ENCODE peak calls at places on chromosomes 2 and 18, in four cellular contexts. One of them, this sample, is unnamed.

GRCh38 chr2:206971805-206972204 is 32.5 kb downstream of the CPO start:
- DNase-seq in GM23338: no peak
- DNase-seq in stimulated activated naive B cell treated with anti-CD40 and anti-IgM and Interleukin-4, amounts not matched to agents 10 μg/mL and 1 μg/mL and 100 μg/mL, for 72 hours: no peak
- DNase-seq in GM10248: no peak
- DNase-seq in this sample: no peak

GRCh38 chr2:221517362-221518121 is 54.6 kb downstream of the EPHA4 start:
- DNase-seq in GM23338: no peak
- DNase-seq in stimulated activated naive B cell treated with anti-CD40 and anti-IgM and Interleukin-4, amounts not matched to agents 10 μg/mL and 1 μg/mL and 100 μg/mL, for 72 hours: peak
- DNase-seq in GM10248: peak
- DNase-seq in this sample: peak

GRCh38 chr2:118588826-118589225 is 258.6 kb downstream of the EN1 start:
- DNase-seq in GM23338: no peak
- DNase-seq in stimulated activated naive B cell treated with anti-CD40 and anti-IgM and Interleukin-4, amounts not matched to agents 10 μg/mL and 1 μg/mL and 100 μg/mL, for 72 hours: no peak
- DNase-seq in GM10248: no peak
- DNase-seq in this sample: no peak

GRCh38 chr2:2189112-2189398 is 142.0 kb downstream of the MYT1L start:
- DNase-seq in GM23338: no peak
- DNase-seq in stimulated activated naive B cell treated with anti-CD40 and anti-IgM and Interleukin-4, amounts not matched to agents 10 μg/mL and 1 μg/mL and 100 μg/mL, for 72 hours: no peak
- DNase-seq in GM10248: no peak
- DNase-seq in this sample: no peak

GRCh38 chr2:214587442-214587841 is 176.6 kb downstream of the VWC2L start:
- DNase-seq in GM23338: peak
- DNase-seq in stimulated activated naive B cell treated with anti-CD40 and anti-IgM and Interleukin-4, amounts not matched to agents 10 μg/mL and 1 μg/mL and 100 μg/mL, for 72 hours: no peak
- DNase-seq in GM10248: no peak
- DNase-seq in this sample: no peak

GRCh38 chr2:50719837-50720694 is 311.9 kb downstream of the NRXN1 start:
- DNase-seq in GM23338: peak
- DNase-seq in stimulated activated naive B cell treated with anti-CD40 and anti-IgM and Interleukin-4, amounts not matched to agents 10 μg/mL and 1 μg/mL and 100 μg/mL, for 72 hours: no peak
- DNase-seq in GM10248: no peak
- DNase-seq in this sample: no peak

GRCh38 chr2:160006466-160006865 is 55.9 kb downstream of the PLA2R1 start:
- DNase-seq in GM23338: no peak
- DNase-seq in stimulated activated naive B cell treated with anti-CD40 and anti-IgM and Interleukin-4, amounts not matched to agents 10 μg/mL and 1 μg/mL and 100 μg/mL, for 72 hours: no peak
- DNase-seq in GM10248: no peak
- DNase-seq in this sample: no peak

GRCh38 chr2:234135750-234136221 is 85.3 kb downstream of the SPP2 start:
- DNase-seq in GM23338: peak
- DNase-seq in stimulated activated naive B cell treated with anti-CD40 and anti-IgM and Interleukin-4, amounts not matched to agents 10 μg/mL and 1 μg/mL and 100 μg/mL, for 72 hours: peak
- DNase-seq in GM10248: peak
- DNase-seq in this sample: peak

GRCh38 chr2:224816816-224817215 is 100.7 kb upstream of the CCDC195 start:
- DNase-seq in GM23338: peak
- DNase-seq in stimulated activated naive B cell treated with anti-CD40 and anti-IgM and Interleukin-4, amounts not matched to agents 10 μg/mL and 1 μg/mL and 100 μg/mL, for 72 hours: no peak
- DNase-seq in GM10248: no peak
- DNase-seq in this sample: no peak

GRCh38 chr18:75507636-75508035 is 80.1 kb upstream of the SMIM21 start:
- DNase-seq in GM23338: no peak
- DNase-seq in stimulated activated naive B cell treated with anti-CD40 and anti-IgM and Interleukin-4, amounts not matched to agents 10 μg/mL and 1 μg/mL and 100 μg/mL, for 72 hours: no peak
- DNase-seq in GM10248: no peak
- DNase-seq in this sample: no peak

GRCh38 chr2:143937563-143938346 is 582.2 kb downstream of the ZEB2 start:
- DNase-seq in GM23338: peak
- DNase-seq in stimulated activated naive B cell treated with anti-CD40 and anti-IgM and Interleukin-4, amounts not matched to agents 10 μg/mL and 1 μg/mL and 100 μg/mL, for 72 hours: no peak
- DNase-seq in GM10248: no peak
- DNase-seq in this sample: no peak

GRCh38 chr2:33645861-33646260 is 46.8 kb upstream of the FAM98A start:
- DNase-seq in GM23338: no peak
- DNase-seq in stimulated activated naive B cell treated with anti-CD40 and anti-IgM and Interleukin-4, amounts not matched to agents 10 μg/mL and 1 μg/mL and 100 μg/mL, for 72 hours: no peak
- DNase-seq in GM10248: no peak
- DNase-seq in this sample: no peak

GRCh38 chr18:46350598-46351172 is 246.5 kb downstream of the HAUS1 start:
- DNase-seq in GM23338: no peak
- DNase-seq in stimulated activated naive B cell treated with anti-CD40 and anti-IgM and Interleukin-4, amounts not matched to agents 10 μg/mL and 1 μg/mL and 100 μg/mL, for 72 hours: no peak
- DNase-seq in GM10248: no peak
- DNase-seq in this sample: no peak

GRCh38 chr2:660477-661214 is 16.6 kb downstream of the TMEM18 start:
- DNase-seq in GM23338: peak
- DNase-seq in stimulated activated naive B cell treated with anti-CD40 and anti-IgM and Interleukin-4, amounts not matched to agents 10 μg/mL and 1 μg/mL and 100 μg/mL, for 72 hours: no peak
- DNase-seq in GM10248: no peak
- DNase-seq in this sample: no peak

GRCh38 chr2:100978582-100979051 is 23.5 kb upstream of the RPL31 start:
- DNase-seq in GM23338: no peak
- DNase-seq in stimulated activated naive B cell treated with anti-CD40 and anti-IgM and Interleukin-4, amounts not matched to agents 10 μg/mL and 1 μg/mL and 100 μg/mL, for 72 hours: no peak
- DNase-seq in GM10248: no peak
- DNase-seq in this sample: no peak

GRCh38 chr2:147937744-147938349 is 82.7 kb downstream of the ORC4 start:
- DNase-seq in GM23338: peak
- DNase-seq in stimulated activated naive B cell treated with anti-CD40 and anti-IgM and Interleukin-4, amounts not matched to agents 10 μg/mL and 1 μg/mL and 100 μg/mL, for 72 hours: no peak
- DNase-seq in GM10248: peak
- DNase-seq in this sample: no peak

GRCh38 chr2:174914894-174915760 is 90.1 kb downstream of the CHN1 start:
- DNase-seq in GM23338: no peak
- DNase-seq in stimulated activated naive B cell treated with anti-CD40 and anti-IgM and Interleukin-4, amounts not matched to agents 10 μg/mL and 1 μg/mL and 100 μg/mL, for 72 hours: no peak
- DNase-seq in GM10248: no peak
- DNase-seq in this sample: no peak